ENCODE peak calls at places on chromosomes 16 and 17, in seven cellular contexts. B is Peyer's patch, E is uterus, S is fibroblast of lung, D is tibial artery, T is heart left ventricle, Y is prostate gland. N is an unnamed sample.

GRCh38 chr17:67415291-67415690 is 38.2 kb downstream of the PITPNC1 start:
- DNase-seq in B (no peak), E (no peak), S (no peak), D (no peak), T (no peak), Y (peak; percentile 66), N (no peak)

GRCh38 chr17:155576-155975 is 18.2 kb downstream of the SCGB1C2 start:
- DNase-seq in B (no peak), E (no peak), S (no peak), D (no peak), T (peak; percentile 48), Y (no peak), N (no peak)

GRCh38 chr17:29145289-29146058 is 34.7 kb downstream of the MYO18A start:
- DNase-seq in B (peak; percentile 73), E (peak; percentile 57), S (peak; percentile 77), D (peak; percentile 61), T (no peak), Y (peak; percentile 54), N (peak; percentile 87)

GRCh38 chr17:5234645-5235576 is at the start of gene SCIMP:
- DNase-seq in B (peak; percentile 82), E (no peak), S (no peak), D (peak; percentile 49), T (no peak), Y (no peak), N (peak; percentile 70)

GRCh38 chr17:39660397-39661043 is 4.6 kb upstream of the TCAP start:
- DNase-seq in B (no peak), E (no peak), S (no peak), D (no peak), T (no peak), Y (no peak), N (no peak)

GRCh38 chr16:11562411-11562810 is 24.3 kb downstream of the LITAF start:
- DNase-seq in B (no peak), E (no peak), S (no peak), D (no peak), T (no peak), Y (peak; percentile 42), N (no peak)

GRCh38 chr17:81680150-81680549 is 3.4 kb downstream of the ARL16 start:
- DNase-seq in B (no peak), E (no peak), S (no peak), D (no peak), T (no peak), Y (no peak), N (no peak)

GRCh38 chr16:16861546-16861945 is 482.6 kb downstream of the NPIPA7 start:
- DNase-seq in B (peak; percentile 42), E (no peak), S (peak; percentile 24), D (no peak), T (no peak), Y (peak; percentile 49), N (no peak)

GRCh38 chr17:69639096-69639495 is 224.6 kb downstream of the MAP2K6 start:
- DNase-seq in B (no peak), E (no peak), S (no peak), D (no peak), T (no peak), Y (no peak), N (no peak)

GRCh38 chr16:79690159-79690558 is 89.6 kb upstream of the MAF start:
- DNase-seq in B (no peak), E (no peak), S (peak; percentile 17), D (no peak), T (no peak), Y (no peak), N (no peak)

GRCh38 chr16:20781697-20782096 is 17.9 kb downstream of the ACSM3 start:
- DNase-seq in B (no peak), E (no peak), S (no peak), D (no peak), T (no peak), Y (no peak), N (no peak)

GRCh38 chr17:7747586-7747985 is 30.0 kb downstream of the DNAH2 start:
- DNase-seq in B (no peak), E (no peak), S (peak; percentile 73), D (no peak), T (no peak), Y (no peak), N (no peak)

GRCh38 chr17:2335726-2336214 is 487 bp downstream of the TSR1 start:
- DNase-seq in B (no peak), E (no peak), S (peak; percentile 36), D (no peak), T (no peak), Y (no peak), N (no peak)

GRCh38 chr17:30212750-30213149 is 22.7 kb downstream of the SLC6A4 start:
- DNase-seq in B (no peak), E (no peak), S (no peak), D (no peak), T (no peak), Y (no peak), N (no peak)

GRCh38 chr17:27569257-27569722 is 61.7 kb upstream of the LGALS9 start:
- DNase-seq in B (peak; percentile 27), E (no peak), S (no peak), D (no peak), T (no peak), Y (no peak), N (no peak)

GRCh38 chr17:27571563-27572129 is 59.3 kb upstream of the LGALS9 start:
- DNase-seq in B (no peak), E (no peak), S (no peak), D (no peak), T (no peak), Y (no peak), N (no peak)

GRCh38 chr17:27568811-27569210 is 62.2 kb upstream of the LGALS9 start:
- DNase-seq in B (no peak), E (no peak), S (no peak), D (no peak), T (no peak), Y (no peak), N (no peak)

GRCh38 chr17:27569884-27570577 is 61.0 kb upstream of the LGALS9 start:
- DNase-seq in B (no peak), E (no peak), S (no peak), D (no peak), T (no peak), Y (no peak), N (no peak)

DNA sequence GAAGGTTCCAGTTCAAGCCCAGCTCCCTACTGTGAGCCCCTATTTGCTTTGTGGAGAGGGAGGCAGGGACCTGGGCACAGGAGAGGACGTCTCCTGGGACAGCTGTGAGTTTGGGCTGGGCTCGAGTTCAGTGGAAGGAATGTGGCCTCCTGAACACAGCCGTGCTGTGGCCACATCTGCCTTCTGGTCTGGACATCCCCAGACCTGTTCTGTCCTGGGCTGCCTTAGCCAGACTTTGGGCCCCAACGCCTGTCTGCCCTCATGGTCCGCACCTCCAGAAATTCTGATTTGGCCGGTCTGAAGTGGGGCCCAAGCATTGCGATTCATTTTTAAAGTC is 60.4 kb upstream of the LGALS9 start:
- DNase-seq in B (no peak), E (no peak), S (no peak), D (no peak), T (no peak), Y (no peak), N (no peak)
- H3K4me1 ChIP-seq in B (peaks cover 23% of the 10 kb centered on the region), E (no peaks in the 10 kb centered on the region), S (no peaks in the 10 kb centered on the region), D (no peaks in the 10 kb centered on the region), T (peaks cover 47% of the 10 kb centered on the region), Y (no peaks in the 10 kb centered on the region), N (no peaks in the 10 kb centered on the region)

DNA sequence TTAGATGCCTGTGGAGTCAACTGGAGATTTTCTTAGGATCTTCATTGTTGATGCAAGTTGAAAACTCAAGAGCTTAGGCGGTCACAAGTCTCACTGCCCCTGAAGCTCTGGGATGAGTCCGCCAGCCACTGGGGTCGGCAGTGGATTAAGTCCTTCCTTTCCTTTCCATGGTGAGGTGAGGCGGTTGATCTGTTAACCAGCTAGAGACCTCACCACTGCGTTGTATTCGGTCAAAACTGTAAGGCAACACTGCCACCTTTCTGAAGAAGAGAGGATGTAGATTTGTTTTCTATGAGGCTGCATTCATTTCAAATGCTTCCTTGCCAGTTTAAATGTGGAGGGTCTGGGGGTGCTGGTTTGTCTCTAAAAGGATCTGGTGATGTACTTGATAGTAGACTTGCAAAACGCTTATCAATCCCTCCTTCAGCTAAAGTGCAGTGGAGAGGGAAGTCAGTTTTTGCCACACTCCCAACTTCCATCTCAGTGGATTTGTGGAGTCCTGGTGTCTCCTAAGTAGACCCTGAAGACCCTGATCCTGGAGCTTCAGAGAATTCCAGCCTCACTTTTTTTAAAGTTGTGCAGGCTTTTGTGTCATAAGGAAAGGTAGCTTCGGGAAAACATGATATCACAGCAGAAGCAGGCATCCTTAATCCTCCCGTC is 1.7 kb downstream of the MYOCD start:
- DNase-seq in B (no peak), E (peak; percentile 65), S (peak; percentile 56), D (no peak), T (no peak), Y (no peak), N (peak; percentile 81)
- H3K4me3 ChIP-seq in B (no peak overlapping the region), E (peak overlapping the region; percentile 52), S (no peak overlapping the region), D (peak overlapping the region; percentile 74), T (peak overlapping the region; percentile 53), Y (no peak overlapping the region), N (peak overlapping the region; percentile 80)

DNA sequence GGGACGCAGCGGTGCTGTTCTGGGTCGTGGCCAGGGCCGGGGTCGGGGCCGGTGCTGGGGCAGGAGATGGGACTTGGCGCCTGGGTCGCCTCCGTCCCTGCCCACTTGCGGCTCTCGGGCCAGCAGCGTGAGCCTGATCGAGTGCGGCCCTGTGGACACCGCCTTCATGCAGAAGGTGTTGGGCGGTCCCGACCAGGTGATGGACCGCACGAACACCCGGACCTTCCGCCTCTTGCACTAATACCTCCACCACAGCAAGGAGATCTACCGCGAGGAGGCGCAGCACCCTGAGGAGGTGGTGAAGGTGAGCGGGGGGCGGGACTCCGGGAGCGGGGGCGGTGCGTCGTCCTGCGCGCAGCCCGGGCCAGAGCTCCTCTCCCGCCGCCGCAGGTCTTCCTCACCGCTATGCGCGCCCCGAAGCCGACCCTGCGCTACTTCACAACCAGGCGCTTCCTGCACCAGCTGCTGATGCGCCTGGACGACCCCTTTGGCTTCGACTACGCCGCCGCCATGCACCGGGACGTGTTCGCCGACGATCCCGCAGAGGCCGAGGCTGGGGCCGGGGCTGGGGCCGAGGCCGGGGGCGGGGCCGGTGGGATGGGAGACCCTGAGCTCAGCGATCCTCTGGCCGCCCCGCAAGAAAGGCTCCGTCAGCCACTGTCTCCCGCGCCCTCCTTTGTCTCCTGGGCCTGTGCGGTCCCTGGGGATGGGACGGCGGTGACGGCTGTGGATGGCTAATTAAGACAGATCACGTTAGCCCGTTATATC is 4.5 kb upstream of the HSD17B1 start:
- DNase-seq in B (peak; percentile 93), E (peak; percentile 51), S (peak; percentile 54), D (no peak), T (peak; percentile 78), Y (peak; percentile 85), N (no peak)
- TF ChIP-seq CTCF in B (peak; percentile 76), E (peak; percentile 19), S (no peak), D (no peak), T (no peak), Y (peak; percentile 78), N (no peak)

GRCh38 chr17:74743755-74744154 is 4.7 kb upstream of the NHERF1 start:
- DNase-seq in B (no peak), E (no peak), S (no peak), D (no peak), T (no peak), Y (no peak), N (no peak)

GRCh38 chr17:74744349-74744713 is 4.1 kb upstream of the NHERF1 start:
- DNase-seq in B (no peak), E (no peak), S (no peak), D (no peak), T (no peak), Y (no peak), N (no peak)

GRCh38 chr17:74740641-74741387 is 3.8 kb downstream of the RAB37 start:
- DNase-seq in B (no peak), E (no peak), S (no peak), D (no peak), T (no peak), Y (no peak), N (no peak)

GRCh38 chr17:74742978-74743545 is 5.4 kb upstream of the NHERF1 start:
- DNase-seq in B (no peak), E (no peak), S (no peak), D (no peak), T (no peak), Y (no peak), N (no peak)

GRCh38 chr17:74742153-74742515 is 5.1 kb downstream of the RAB37 start:
- DNase-seq in B (peak; percentile 87), E (no peak), S (no peak), D (no peak), T (no peak), Y (no peak), N (no peak)
- H3K4me1 ChIP-seq in B (peaks cover 53% of the 10 kb centered on the region), E (no peaks in the 10 kb centered on the region), S (peaks cover 4% of the 10 kb centered on the region), D (peaks cover 18% of the 10 kb centered on the region), T (peaks cover 41% of the 10 kb centered on the region), Y (no peaks in the 10 kb centered on the region), N (no peaks in the 10 kb centered on the region)

N was measured in ascending aorta.